ENCODE peak calls at places on chromosomes 13 and 19, in ten cellular contexts. E is heart left ventricle; W is CD8-positive, alpha-beta T cell; N is fibroblast of pulmonary artery; A is cardiac fibroblast; P is A549; S is breast epithelium; Z is left lung; U is BE2C; F is endodermal cell. H is an unnamed sample.

GRCh38 chr13:23752111-23753001 is 136.8 kb downstream of the MIPEP start:
- DNase-seq in U (no peak), Z (no peak), P (no peak), A (peak; percentile 53), E (no peak), N (no peak), W (no peak), S (no peak), F (no peak), H (no peak)

GRCh38 chr13:44172411-44172810 is 201.2 kb upstream of the SERP2 start:
- DNase-seq in F (no peak), W (no peak), S (no peak), U (no peak), E (no peak), A (no peak), N (no peak), P (no peak), Z (no peak), H (no peak)

GRCh38 chr13:77918391-77919261 is at the start of gene EDNRB:
- DNase-seq in S (no peak), W (no peak), E (peak; percentile 75), N (peak; percentile 44), F (peak; percentile 89), A (peak; percentile 54), Z (peak; percentile 55), P (peak; percentile 25), U (peak; percentile 28), H (no peak)

GRCh38 chr13:20814224-20814910 is 40.6 kb upstream of the EEF1AKMT1 start:
- DNase-seq in Z (peak; percentile 78), U (peak; percentile 83), P (peak; percentile 18), F (no peak), A (peak; percentile 95), S (peak; percentile 61), W (no peak), N (peak; percentile 96), E (peak; percentile 86), H (no peak)

GRCh38 chr13:106859505-106859904 is 291.6 kb upstream of the ARGLU1 start:
- DNase-seq in F (peak; percentile 66), W (no peak), A (no peak), N (no peak), E (no peak), Z (no peak), S (no peak), U (no peak), P (no peak), H (peak; percentile 26)

GRCh38 chr19:17867087-17867486 is 4.7 kb upstream of the SLC5A5 start:
- DNase-seq in Z (no peak), A (no peak), F (peak; percentile 71), N (no peak), S (no peak), W (no peak), U (no peak), P (no peak), E (no peak), H (no peak)

GRCh38 chr13:113837554-113838355 is 26.1 kb downstream of the GAS6 start:
- DNase-seq in N (peak; percentile 97), P (peak; percentile 62), F (peak; percentile 86), A (peak; percentile 98), E (peak; percentile 95), S (peak; percentile 96), Z (peak; percentile 90), U (peak; percentile 90), W (no peak), H (peak; percentile 83)

GRCh38 chr13:48559638-48560320 is 26.9 kb upstream of the RCBTB2 start:
- DNase-seq in Z (no peak), A (peak; percentile 90), W (no peak), F (no peak), P (no peak), S (no peak), N (peak; percentile 55), E (no peak), U (no peak), H (no peak)

GRCh38 chr13:25224151-25224550 is 52.1 kb upstream of the AMER2 start:
- DNase-seq in W (no peak), E (no peak), Z (no peak), A (no peak), P (no peak), N (no peak), F (no peak), U (no peak), S (no peak), H (no peak)

GRCh38 chr13:97259787-97260641 is 37.9 kb downstream of the MBNL2 start:
- DNase-seq in W (no peak), F (no peak), S (no peak), P (peak; percentile 40), Z (no peak), A (peak; percentile 71), E (no peak), N (peak; percentile 84), U (no peak), H (no peak)

GRCh38 chr13:97264663-97265062 is 42.5 kb downstream of the MBNL2 start:
- DNase-seq in U (no peak), F (no peak), P (no peak), N (no peak), A (no peak), W (no peak), E (no peak), S (no peak), Z (no peak), H (no peak)

GRCh38 chr13:97261254-97262015 is 39.3 kb downstream of the MBNL2 start:
- DNase-seq in A (no peak), Z (no peak), N (no peak), E (no peak), S (no peak), W (no peak), U (no peak), P (no peak), F (no peak), H (no peak)

GRCh38 chr13:97263160-97263559 is 41.0 kb downstream of the MBNL2 start:
- DNase-seq in W (no peak), A (no peak), F (no peak), Z (no peak), U (no peak), P (no peak), N (no peak), S (no peak), E (no peak), H (no peak)

DNA sequence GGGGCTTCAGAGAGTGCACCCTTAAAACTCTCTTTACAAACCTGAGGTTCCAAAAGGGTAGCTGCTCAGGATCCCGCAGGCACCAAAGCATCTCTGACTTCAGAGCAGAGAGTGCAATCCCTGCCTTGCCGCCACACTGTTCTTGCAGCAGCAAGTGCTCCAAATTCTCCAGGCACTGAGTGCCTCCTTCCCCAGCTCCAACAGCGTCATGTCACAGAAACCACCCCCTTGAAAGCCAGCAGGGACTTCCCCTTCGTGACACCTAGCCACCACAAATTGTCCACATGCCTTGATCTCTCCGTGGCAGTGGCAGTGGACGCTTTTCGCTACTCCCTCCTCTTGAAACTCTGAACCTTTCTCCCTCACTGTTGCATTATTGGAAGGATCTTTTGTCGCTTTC is 39.9 kb downstream of the MBNL2 start:
- DNase-seq in U (no peak), P (no peak), F (no peak), A (no peak), E (no peak), W (no peak), Z (no peak), S (no peak), N (no peak), H (no peak)
- H3K4me3 ChIP-seq in U (no peak overlapping the region), P (no peak overlapping the region), F (no peak overlapping the region), A (no peak overlapping the region), E (no peak overlapping the region), W (no peak overlapping the region), Z (no peak overlapping the region), S (no peak overlapping the region), N (no peak overlapping the region), H (no peak overlapping the region)

GRCh38 chr13:29493796-29494195 is 101.7 kb downstream of the SLC7A1 start:
- DNase-seq in N (no peak), S (no peak), P (no peak), E (no peak), W (no peak), U (no peak), A (no peak), Z (no peak), F (no peak), H (no peak)
- TF ChIP-seq CTCF in N (no peak), S (no peak), P (no peak), E (no peak), W (no peak), U (no peak), A (no peak), Z (no peak), F (no peak), H (no peak)

GRCh38 chr19:2495651-2496316 is 19.9 kb downstream of the GADD45B start:
- DNase-seq in N (no peak), Z (peak; percentile 73), A (peak; percentile 42), S (peak; percentile 30), W (no peak), U (no peak), E (no peak), P (no peak), F (no peak), H (no peak)
- H3K4me3 ChIP-seq in N (no peak overlapping the region), Z (peak overlapping the region; percentile 53), A (no peak overlapping the region), S (peak overlapping the region; percentile 65), W (no peak overlapping the region), U (no peak overlapping the region), E (peak overlapping the region; percentile 66), P (peak overlapping the region; percentile 63), F (no peak overlapping the region), H (peak overlapping the region; percentile 56)

GRCh38 chr13:75533866-75534265 is 3.8 kb downstream of the COMMD6 start:
- DNase-seq in E (no peak), F (no peak), Z (no peak), A (no peak), S (no peak), N (no peak), U (no peak), P (no peak), W (no peak), H (no peak)

GRCh38 chr13:75541287-75541686 is 3.6 kb upstream of the COMMD6 start:
- DNase-seq in E (no peak), W (no peak), F (no peak), N (no peak), Z (no peak), A (peak; percentile 25), S (no peak), P (no peak), U (no peak), H (no peak)

GRCh38 chr13:75541961-75542360 is 4.3 kb upstream of the COMMD6 start:
- DNase-seq in F (no peak), S (no peak), P (no peak), A (no peak), N (no peak), U (no peak), Z (no peak), E (no peak), W (no peak), H (no peak)

DNA sequence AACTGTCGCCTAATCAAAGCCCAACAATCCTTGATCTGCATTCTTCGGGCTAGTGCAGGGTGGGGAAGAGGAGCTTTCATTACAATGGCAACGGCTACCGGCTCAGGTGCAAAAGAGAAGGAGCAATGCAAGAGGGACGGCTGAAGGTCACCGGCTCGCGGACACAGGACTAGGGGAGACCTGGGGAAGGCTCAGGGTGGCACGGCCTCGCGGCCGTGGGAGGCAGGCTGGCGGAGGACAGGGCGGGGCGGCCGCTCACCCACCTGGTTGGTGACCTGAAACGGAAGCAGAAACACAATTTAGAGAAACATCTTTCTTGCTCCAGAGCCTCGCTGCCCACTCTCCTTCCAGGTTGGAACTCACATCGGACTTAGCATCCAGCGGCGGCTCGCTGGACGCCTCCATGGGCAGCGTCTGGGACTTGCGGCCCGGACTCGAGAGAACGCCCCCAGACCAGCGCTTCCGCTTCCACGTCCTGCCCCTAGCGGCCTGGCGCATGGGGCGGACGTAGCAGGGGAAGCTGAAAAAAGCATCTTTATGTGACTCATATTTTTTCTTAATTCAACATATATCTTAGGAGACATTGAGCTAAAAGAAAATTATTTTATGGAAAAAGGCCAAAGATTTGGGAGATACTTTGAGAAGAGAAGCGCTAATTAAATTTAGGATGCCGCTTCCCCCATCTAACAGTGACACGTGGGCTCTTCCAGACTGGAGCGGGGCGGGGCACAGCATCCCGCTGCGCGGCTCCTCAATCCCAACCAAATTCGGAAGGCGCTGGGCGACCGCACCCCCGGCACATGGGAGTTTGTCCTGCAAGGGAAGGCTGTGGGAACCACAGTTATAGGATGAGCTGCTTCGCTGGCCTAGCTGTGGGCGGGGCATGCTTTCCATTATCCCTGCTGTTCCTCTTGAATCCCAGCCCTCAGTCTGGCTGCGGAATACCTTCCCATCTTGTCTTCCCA is at the start of gene COMMD6:
- DNase-seq in A (peak; percentile 92), Z (peak; percentile 81), E (peak; percentile 89), W (peak; percentile 56), N (peak; percentile 89), F (peak; percentile 96), S (peak; percentile 70), U (peak; percentile 91), P (peak; percentile 88), H (peak; percentile 83)
- TF ChIP-seq CTCF in A (peak; percentile 27), Z (peak; percentile 69), E (peak; percentile 54), W (no peak), N (peak; percentile 6), F (peak; percentile 45), S (peak; percentile 79), U (no peak), P (no peak), H (no peak)

H was measured in LNCaP clone FGC.